ENCODE peak calls at places on chromosomes 3 and 15, in four cellular contexts. One of them, this sample, is unnamed.

GRCh38 chr3:64008952-64009351 is 14.3 kb downstream of the PSMD6 start:
- DNase-seq in GM12878: no peak
- DNase-seq in HL-60: no peak
- DNase-seq in K562: no peak
- DNase-seq in this sample: no peak

GRCh38 chr3:141235661-141236171 is 4.1 kb downstream of the PXYLP1 start:
- DNase-seq in HL-60: no peak
- DNase-seq in GM12878: no peak
- DNase-seq in K562: no peak
- DNase-seq in this sample: no peak

GRCh38 chr15:70517194-70517590 is 246.2 kb downstream of the UACA start:
- DNase-seq in GM12878: no peak
- DNase-seq in K562: no peak
- DNase-seq in HL-60: no peak
- DNase-seq in this sample: no peak

GRCh38 chr3:158808697-158809096 is 6.8 kb downstream of the MFSD1 start:
- DNase-seq in HL-60: peak
- DNase-seq in GM12878: no peak
- DNase-seq in K562: no peak
- DNase-seq in this sample: no peak

GRCh38 chr3:195251336-195252065 is 19.5 kb downstream of the XXYLT1 start:
- DNase-seq in HL-60: no peak
- DNase-seq in K562: no peak
- DNase-seq in GM12878: no peak
- DNase-seq in this sample: no peak

GRCh38 chr3:36147934-36148333 is 232.4 kb upstream of the STAC start:
- DNase-seq in HL-60: no peak
- DNase-seq in GM12878: no peak
- DNase-seq in K562: no peak
- DNase-seq in this sample: no peak

GRCh38 chr3:194872669-194872977 is 186.9 kb downstream of the FAM43A start:
- DNase-seq in GM12878: no peak
- DNase-seq in HL-60: no peak
- DNase-seq in K562: no peak
- DNase-seq in this sample: no peak

GRCh38 chr3:162994165-162994564 is 1497.6 kb downstream of the OTOL1 start:
- DNase-seq in K562: no peak
- DNase-seq in HL-60: no peak
- DNase-seq in GM12878: no peak
- DNase-seq in this sample: no peak

GRCh38 chr3:1609416-1609815 is 489.2 kb upstream of the CNTN4 start:
- DNase-seq in GM12878: no peak
- DNase-seq in HL-60: no peak
- DNase-seq in K562: no peak
- DNase-seq in this sample: no peak

GRCh38 chr3:190183121-190183520 is 62.4 kb upstream of the P3H2 start:
- DNase-seq in HL-60: no peak
- DNase-seq in GM12878: no peak
- DNase-seq in K562: no peak
- DNase-seq in this sample: no peak

GRCh38 chr3:2154596-2154995 is 55.9 kb downstream of the CNTN4 start:
- DNase-seq in K562: no peak
- DNase-seq in GM12878: no peak
- DNase-seq in HL-60: no peak
- DNase-seq in this sample: no peak

GRCh38 chr3:89303721-89304120 is 196.3 kb downstream of the EPHA3 start:
- DNase-seq in GM12878: no peak
- DNase-seq in HL-60: no peak
- DNase-seq in K562: no peak
- DNase-seq in this sample: no peak

DNA sequence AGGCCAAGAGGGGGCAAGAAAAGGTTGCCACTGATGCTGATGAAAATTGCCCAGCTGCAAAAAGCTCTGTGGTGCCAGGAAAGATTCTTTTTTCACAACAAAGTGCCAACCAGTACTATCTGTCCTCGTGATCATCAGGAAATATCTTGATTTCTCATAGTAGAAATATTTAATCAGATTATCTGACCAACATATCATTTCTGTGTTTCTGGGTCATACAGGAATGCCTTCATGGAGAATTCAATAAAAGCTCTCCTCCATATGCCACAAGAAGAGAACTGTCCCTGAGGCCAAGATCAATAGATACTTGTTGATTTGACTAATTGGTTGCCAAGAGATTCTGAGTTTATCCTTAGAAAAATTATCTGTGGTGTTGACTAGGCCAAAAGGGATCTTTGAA is 63.5 kb downstream of the FSIP1 start:
- DNase-seq in GM12878: no peak
- DNase-seq in HL-60: no peak
- DNase-seq in K562: no peak
- DNase-seq in this sample: no peak
- TF ChIP-seq SPI1 in GM12878: no peak
- TF ChIP-seq SPI1 in HL-60: no peak
- TF ChIP-seq SPI1 in K562: no peak
- TF ChIP-seq SPI1 in this sample: no peak

GRCh38 chr3:45630325-45630724 is 35.8 kb downstream of the LIMD1 start:
- DNase-seq in HL-60: no peak
- DNase-seq in K562: no peak
- DNase-seq in GM12878: no peak
- DNase-seq in this sample: no peak

GRCh38 chr3:45635475-45636256 is 41.1 kb downstream of the LIMD1 start:
- DNase-seq in HL-60: no peak
- DNase-seq in K562: no peak
- DNase-seq in GM12878: no peak
- DNase-seq in this sample: no peak

GRCh38 chr3:45632956-45633355 is 38.4 kb downstream of the LIMD1 start:
- DNase-seq in K562: no peak
- DNase-seq in HL-60: no peak
- DNase-seq in GM12878: no peak
- DNase-seq in this sample: no peak

GRCh38 chr3:45628746-45629145 is 34.2 kb downstream of the LIMD1 start:
- DNase-seq in HL-60: peak
- DNase-seq in K562: no peak
- DNase-seq in GM12878: no peak
- DNase-seq in this sample: no peak

DNA sequence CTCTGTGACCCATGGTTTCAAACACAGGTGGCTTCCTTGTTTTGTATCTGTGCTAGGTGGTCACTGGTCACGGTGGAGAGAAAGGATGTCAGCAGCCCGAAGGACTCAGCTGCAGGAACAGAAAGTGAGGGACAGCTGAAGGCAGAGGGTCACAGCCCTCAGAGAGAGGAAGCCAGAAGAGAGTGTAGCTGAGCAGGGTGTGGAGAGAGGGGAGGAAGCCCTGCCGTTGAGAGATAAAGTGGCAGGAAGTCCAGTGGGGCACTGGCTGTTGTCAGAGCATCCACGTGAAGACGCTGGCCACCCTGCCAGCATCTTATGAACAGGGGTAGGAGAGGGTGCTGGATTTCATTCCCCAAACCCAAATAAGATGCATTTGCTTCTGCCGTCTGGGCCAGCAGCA is 36.9 kb downstream of the LIMD1 start:
- DNase-seq in K562: peak
- DNase-seq in HL-60: peak
- DNase-seq in GM12878: no peak
- DNase-seq in this sample: no peak
- TF ChIP-seq SPI1 in K562: peak
- TF ChIP-seq SPI1 in HL-60: peak
- TF ChIP-seq SPI1 in GM12878: no peak
- TF ChIP-seq SPI1 in this sample: peak

GRCh38 chr15:48332642-48333034 is 1.4 kb downstream of the DUT start:
- DNase-seq in HL-60: no peak
- DNase-seq in GM12878: no peak
- DNase-seq in K562: no peak
- DNase-seq in this sample: no peak
- TF ChIP-seq SPI1 in HL-60: no peak
- TF ChIP-seq SPI1 in GM12878: no peak
- TF ChIP-seq SPI1 in K562: no peak
- TF ChIP-seq SPI1 in this sample: no peak

DNA sequence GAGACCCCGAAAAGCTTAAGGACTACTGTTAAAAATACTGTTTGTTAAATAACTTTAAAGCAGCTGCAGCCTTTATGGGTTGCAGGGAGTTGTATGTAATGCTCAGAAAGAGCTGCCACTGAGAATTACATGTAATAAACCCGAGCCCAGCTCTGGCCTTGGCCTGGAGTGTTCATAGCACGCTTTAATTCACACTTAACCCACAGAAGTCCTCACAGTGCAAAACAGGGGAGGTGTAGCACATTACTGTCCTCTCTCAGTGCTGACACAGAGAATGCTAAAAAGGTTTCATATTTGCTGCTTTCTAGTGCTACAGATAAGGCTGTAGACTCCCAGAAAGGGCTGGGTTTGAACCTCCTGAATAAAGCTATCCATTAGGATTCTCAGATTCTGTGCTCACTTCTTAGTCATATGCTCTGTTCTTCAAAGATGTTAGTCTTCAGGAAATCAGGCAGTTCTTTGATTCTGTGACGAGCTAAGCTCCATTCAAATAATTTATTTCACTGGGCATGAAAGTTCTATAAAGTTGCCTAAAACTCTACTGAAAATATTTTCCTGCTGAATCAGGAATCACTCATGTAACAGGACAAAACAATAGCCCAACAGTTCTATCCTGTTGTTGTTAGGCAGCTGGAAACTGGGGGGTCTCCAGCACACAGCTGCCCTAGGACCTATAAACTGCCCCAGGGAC is 108.0 kb downstream of the SENP2 start:
- DNase-seq in HL-60: no peak
- DNase-seq in GM12878: no peak
- DNase-seq in K562: no peak
- DNase-seq in this sample: no peak
- TF ChIP-seq SPI1 in HL-60: no peak
- TF ChIP-seq SPI1 in GM12878: no peak
- TF ChIP-seq SPI1 in K562: no peak
- TF ChIP-seq SPI1 in this sample: no peak

GRCh38 chr15:69021895-69022294 is 7.4 kb downstream of the NOX5 start:
- DNase-seq in HL-60: no peak
- DNase-seq in K562: no peak
- DNase-seq in GM12878: no peak
- DNase-seq in this sample: no peak

GRCh38 chr15:69017978-69018377 is 3.5 kb downstream of the NOX5 start:
- DNase-seq in GM12878: no peak
- DNase-seq in HL-60: no peak
- DNase-seq in K562: peak
- DNase-seq in this sample: no peak

GRCh38 chr15:69015591-69015990 is 1.1 kb downstream of the NOX5 start:
- DNase-seq in HL-60: no peak
- DNase-seq in GM12878: no peak
- DNase-seq in K562: no peak
- DNase-seq in this sample: no peak

GRCh38 chr15:69016021-69016595 is 1.6 kb downstream of the NOX5 start:
- DNase-seq in K562: no peak
- DNase-seq in HL-60: no peak
- DNase-seq in GM12878: no peak
- DNase-seq in this sample: no peak

DNA sequence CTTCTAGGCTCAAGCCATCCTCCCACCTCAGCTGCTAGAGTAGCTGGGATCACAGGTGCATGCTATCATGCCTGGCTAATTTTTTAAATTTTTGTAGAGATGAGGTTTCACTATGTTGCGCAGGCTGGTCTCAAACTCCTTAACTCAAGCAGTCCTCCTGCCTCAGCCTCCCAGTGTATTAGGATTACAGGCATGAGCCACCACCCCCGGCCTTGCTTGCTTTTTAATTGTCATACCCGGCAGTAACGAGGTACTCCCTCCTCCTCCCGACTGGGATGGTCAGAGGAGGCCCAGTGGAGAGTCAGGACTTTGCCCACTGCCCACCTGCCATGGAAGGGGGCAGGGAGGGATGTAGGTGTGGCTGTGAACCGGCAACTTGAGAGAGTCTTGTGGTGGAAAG is 4.5 kb downstream of the NOX5 start:
- DNase-seq in K562: no peak
- DNase-seq in GM12878: no peak
- DNase-seq in HL-60: no peak
- DNase-seq in this sample: no peak
- TF ChIP-seq SPI1 in K562: no peak
- TF ChIP-seq SPI1 in GM12878: no peak
- TF ChIP-seq SPI1 in HL-60: no peak
- TF ChIP-seq SPI1 in this sample: no peak

GRCh38 chr15:99436472-99437314 is 129.1 kb upstream of the MEF2A start:
- DNase-seq in HL-60: no peak
- DNase-seq in K562: no peak
- DNase-seq in GM12878: no peak
- DNase-seq in this sample: no peak

GRCh38 chr15:99434506-99435137 is 131.2 kb upstream of the MEF2A start:
- DNase-seq in K562: no peak
- DNase-seq in GM12878: no peak
- DNase-seq in HL-60: no peak
- DNase-seq in this sample: no peak

GRCh38 chr15:99435138-99435695 is 130.6 kb upstream of the MEF2A start:
- DNase-seq in GM12878: no peak
- DNase-seq in K562: no peak
- DNase-seq in HL-60: no peak
- DNase-seq in this sample: no peak

GRCh38 chr15:99437315-99438221 is 128.2 kb upstream of the MEF2A start:
- DNase-seq in K562: no peak
- DNase-seq in GM12878: no peak
- DNase-seq in HL-60: no peak
- DNase-seq in this sample: no peak

GRCh38 chr15:99435761-99436346 is 129.9 kb upstream of the MEF2A start:
- DNase-seq in HL-60: no peak
- DNase-seq in GM12878: no peak
- DNase-seq in K562: no peak
- DNase-seq in this sample: no peak
- TF ChIP-seq SPI1 in HL-60: no peak
- TF ChIP-seq SPI1 in GM12878: no peak
- TF ChIP-seq SPI1 in K562: no peak
- TF ChIP-seq SPI1 in this sample: no peak

This sample was measured in GM12891.